ENCODE peak calls at places on chromosomes 2 and 18, in seven cellular contexts. H is left ventricle myocardium inferior, O is H9, F is type B pancreatic cell, E is PC-9, M is endodermal cell, S is stomach. P is an unnamed sample.

GRCh38 chr2:41199320-41199719 is 747.4 kb upstream of the SLC8A1 start:
- DNase-seq in H (no peak), O (no peak), F (no peak), E (no peak), M (no peak), S (no peak), P (no peak)

GRCh38 chr2:19021100-19021476 is 337.3 kb downstream of the OSR1 start:
- DNase-seq in H (no peak), O (no peak), F (no peak), E (peak), M (no peak), S (no peak), P (no peak)

GRCh38 chr18:38077219-38077618 is 511.6 kb upstream of the CELF4 start:
- DNase-seq in H (no peak), O (no peak), F (no peak), E (no peak), M (peak), S (no peak), P (no peak)

GRCh38 chr2:106572541-106573148 is 85.5 kb downstream of the CD8B2 start:
- DNase-seq in H (no peak), O (peak), F (no peak), E (no peak), M (peak), S (no peak), P (no peak)

GRCh38 chr2:122236152-122236892 is 480.9 kb downstream of the TSN start:
- DNase-seq in H (no peak), O (no peak), F (no peak), E (peak), M (no peak), S (no peak), P (no peak)

GRCh38 chr18:3623769-3624545 is 174.0 kb downstream of the TGIF1 start:
- DNase-seq in H (peak), O (peak), F (peak), E (peak), M (peak), S (peak), P (peak)

GRCh38 chr2:143161982-143162837 is 33.0 kb downstream of the ARHGAP15 start:
- DNase-seq in H (no peak), O (peak), F (no peak), E (no peak), M (peak), S (peak), P (peak)

GRCh38 chr2:88036162-88036561 is 19.4 kb downstream of the KRCC1 start:
- DNase-seq in H (no peak), O (no peak), F (no peak), E (no peak), M (no peak), S (no peak), P (no peak)

GRCh38 chr2:102792538-102793208 is 30.8 kb downstream of the TMEM182 start:
- DNase-seq in H (no peak), O (no peak), F (no peak), E (no peak), M (peak), S (no peak), P (no peak)

GRCh38 chr2:188734688-188735087 is 239.5 kb upstream of the COL3A1 start:
- DNase-seq in H (no peak), O (no peak), F (no peak), E (no peak), M (peak), S (no peak), P (no peak)

GRCh38 chr2:43424262-43425207 is 171.3 kb downstream of the THADA start:
- DNase-seq in H (no peak), O (no peak), F (no peak), E (peak), M (no peak), S (no peak), P (no peak)

GRCh38 chr2:238841542-238842181 is 6.2 kb upstream of the TWIST2 start:
- DNase-seq in H (no peak), O (no peak), F (peak), E (no peak), M (no peak), S (no peak), P (no peak)

GRCh38 chr2:238838786-238839327 is 9.0 kb upstream of the TWIST2 start:
- DNase-seq in H (no peak), O (no peak), F (peak), E (no peak), M (no peak), S (no peak), P (no peak)

GRCh38 chr2:238843476-238843875 is 4.4 kb upstream of the TWIST2 start:
- DNase-seq in H (no peak), O (no peak), F (peak), E (no peak), M (no peak), S (no peak), P (no peak)

GRCh38 chr2:238835726-238836301 is 12.1 kb upstream of the TWIST2 start:
- DNase-seq in H (no peak), O (peak), F (peak), E (no peak), M (peak), S (no peak), P (no peak)

GRCh38 chr2:238839428-238839827 is 8.5 kb upstream of the TWIST2 start:
- DNase-seq in H (no peak), O (no peak), F (no peak), E (no peak), M (no peak), S (no peak), P (no peak)
- TF ChIP-seq CTCF in H (no peak), O (peak), F (no peak), E (no peak), M (peak), S (no peak), P (no peak)

GRCh38 chr2:103808814-103809213 is 1045.1 kb upstream of the POU3F3 start:
- DNase-seq in H (no peak), O (no peak), F (no peak), E (no peak), M (no peak), S (no peak), P (no peak)
- TF ChIP-seq CTCF in H (no peak), O (no peak), F (no peak), E (no peak), M (no peak), S (no peak), P (no peak)

GRCh38 chr18:903703-904102 is 968 bp upstream of the ADCYAP1 start:
- DNase-seq in H (peak), O (peak), F (peak), E (no peak), M (peak), S (peak), P (no peak)
- TF ChIP-seq CTCF in H (no peak), O (no peak), F (no peak), E (no peak), M (no peak), S (no peak), P (no peak)

DNA sequence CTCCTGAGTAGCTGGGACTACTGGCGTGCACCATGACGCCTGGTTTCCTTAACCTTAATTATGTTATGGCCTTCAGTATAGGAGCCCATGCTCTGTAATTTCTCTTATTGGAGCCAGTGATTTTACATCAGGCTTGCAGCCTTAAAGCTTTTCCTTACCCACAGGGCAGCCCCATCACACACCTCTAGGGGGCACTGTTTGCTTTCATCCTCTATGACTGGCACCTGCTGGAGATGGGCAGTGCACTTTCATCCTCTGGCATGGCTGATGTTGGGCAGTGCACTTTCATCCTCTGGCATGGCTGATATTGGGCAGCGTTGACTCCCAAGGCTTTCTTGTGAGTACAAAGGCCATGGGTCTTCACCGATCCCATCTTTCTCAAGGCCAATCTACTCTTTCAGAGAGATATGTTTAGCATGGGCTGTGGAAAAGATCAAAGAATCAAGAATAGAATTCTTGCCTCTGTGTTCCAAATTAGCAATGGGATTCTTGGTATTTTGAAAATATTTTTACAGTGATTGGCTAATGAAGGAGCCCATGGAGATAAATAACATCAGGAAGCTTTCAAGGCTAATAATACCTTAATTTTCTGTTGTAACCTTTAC is 80.7 kb upstream of the MEX3C start:
- DNase-seq in H (no peak), O (peak), F (no peak), E (peak), M (peak), S (peak), P (no peak)
- TF ChIP-seq CTCF in H (peak), O (peak), F (peak), E (peak), M (peak), S (no peak), P (peak)

GRCh38 chr2:23312996-23313606 is 71.9 kb upstream of the KLHL29 start:
- DNase-seq in H (no peak), O (peak), F (no peak), E (no peak), M (peak), S (no peak), P (no peak)
- TF ChIP-seq CTCF in H (peak), O (peak), F (peak), E (peak), M (peak), S (no peak), P (peak)

DNA sequence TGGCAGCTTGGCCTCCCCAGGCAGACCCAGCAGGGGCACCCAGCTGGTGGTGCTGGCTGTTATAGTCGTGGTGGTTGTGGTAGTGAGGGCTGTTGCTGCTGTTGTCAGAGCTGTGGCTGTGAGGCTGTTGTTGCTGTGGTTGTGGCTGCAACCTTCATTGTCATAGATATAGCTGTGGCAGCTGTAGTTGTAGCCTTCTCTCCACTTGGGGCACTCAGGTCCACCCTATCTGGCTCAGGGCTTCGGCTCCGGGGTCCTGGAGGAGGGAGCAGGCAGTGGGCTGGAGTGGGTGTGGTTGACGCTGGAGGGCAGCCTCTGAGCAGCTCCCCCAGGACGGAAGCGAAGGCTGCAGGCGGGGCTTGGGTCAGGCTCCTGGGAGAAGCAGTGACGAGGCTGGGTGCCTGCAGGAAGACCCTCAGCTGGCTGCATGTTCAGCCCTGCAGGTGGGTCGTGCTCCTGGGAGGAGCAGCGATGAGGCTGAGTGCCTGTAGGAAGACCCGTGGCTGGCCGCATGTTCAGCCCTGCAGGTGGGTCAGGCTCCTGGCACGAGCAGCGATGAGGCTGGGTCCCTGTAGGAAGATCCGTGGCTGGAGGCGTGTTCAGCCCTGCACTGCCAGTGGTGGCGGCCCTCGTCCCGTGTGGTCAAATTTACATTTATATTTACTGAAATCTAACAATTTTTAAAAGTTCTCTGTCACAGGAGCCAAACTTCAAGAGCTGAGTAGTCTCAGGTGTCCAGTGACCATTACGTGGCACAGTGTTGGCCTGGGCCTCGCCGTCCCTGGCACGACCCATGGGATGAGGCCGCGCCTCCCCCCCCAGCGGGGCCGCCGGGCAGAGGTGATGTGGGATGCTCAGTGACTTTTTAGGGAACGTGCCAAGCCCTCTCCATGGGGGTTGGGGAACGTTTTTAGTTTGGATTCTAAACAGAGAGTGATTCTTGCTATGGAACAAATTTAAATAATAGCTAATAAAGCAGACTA is 79.2 kb upstream of the PXDN start:
- DNase-seq in H (no peak), O (peak), F (no peak), E (no peak), M (peak), S (no peak), P (no peak)
- TF ChIP-seq CTCF in H (no peak), O (peak), F (peak), E (no peak), M (peak), S (no peak), P (no peak)